ENCODE peak calls at places on chromosomes 12 and 14, in nine cellular contexts. G, F, S, Q, I, B, Z, R and L are unnamed samples.

GRCh38 chr12:120640840-120641833 is 711 bp downstream of the CABP1 start:
- DNase-seq in G (no peak), F (peak), S (no peak), Q (no peak), I (peak), B (peak), Z (no peak), R (no peak), L (peak)

GRCh38 chr12:11576104-11576503 is 73.4 kb upstream of the ETV6 start:
- DNase-seq in G (no peak), F (no peak), S (no peak), Q (no peak), I (peak), B (no peak), Z (peak), R (no peak), L (peak)

GRCh38 chr12:51986834-51987233 is 19.9 kb upstream of the TAMALIN start:
- DNase-seq in G (no peak), F (no peak), S (no peak), Q (no peak), I (no peak), B (no peak), Z (no peak), R (no peak), L (no peak)

GRCh38 chr12:119925269-119925668 is 48.1 kb upstream of the CIT start:
- DNase-seq in G (no peak), F (no peak), S (no peak), Q (no peak), I (no peak), B (no peak), Z (no peak), R (no peak), L (no peak)

GRCh38 chr14:88872976-88873375 is 48.5 kb downstream of the TTC8 start:
- DNase-seq in G (no peak), F (no peak), S (no peak), Q (no peak), I (no peak), B (no peak), Z (no peak), R (no peak), L (no peak)

GRCh38 chr12:59736786-59737185 is 141.0 kb downstream of the SLC16A7 start:
- DNase-seq in G (no peak), F (no peak), S (no peak), Q (no peak), I (peak), B (no peak), Z (no peak), R (peak), L (peak)

GRCh38 chr12:52181757-52182156 is 10.1 kb downstream of the KRT80 start:
- DNase-seq in G (no peak), F (no peak), S (no peak), Q (no peak), I (peak), B (peak), Z (no peak), R (no peak), L (peak)

GRCh38 chr12:727321-727720 is 25.1 kb upstream of the WNK1 start:
- DNase-seq in G (no peak), F (no peak), S (no peak), Q (no peak), I (no peak), B (no peak), Z (no peak), R (no peak), L (peak)

GRCh38 chr12:57735952-57736742 is 2.4 kb downstream of the AGAP2 start:
- DNase-seq in G (no peak), F (no peak), S (no peak), Q (no peak), I (no peak), B (no peak), Z (no peak), R (no peak), L (no peak)
- TF ChIP-seq CTCF in G (peak), F (no peak), S (peak), Q (no peak), I (peak), B (no peak), Z (no peak), R (peak), L (peak)

GRCh38 chr12:99282670-99283069 is 364.9 kb upstream of the GARIN6 start:
- DNase-seq in G (no peak), F (no peak), S (no peak), Q (no peak), I (no peak), B (no peak), Z (no peak), R (no peak), L (no peak)

GRCh38 chr12:99281277-99281676 is 366.3 kb upstream of the GARIN6 start:
- DNase-seq in G (no peak), F (no peak), S (no peak), Q (no peak), I (no peak), B (no peak), Z (no peak), R (no peak), L (no peak)

GRCh38 chr12:99284161-99284560 is 363.4 kb upstream of the GARIN6 start:
- DNase-seq in G (no peak), F (no peak), S (no peak), Q (no peak), I (no peak), B (no peak), Z (no peak), R (no peak), L (no peak)

GRCh38 chr12:99282086-99282485 is 365.5 kb upstream of the GARIN6 start:
- DNase-seq in G (no peak), F (no peak), S (no peak), Q (no peak), I (no peak), B (no peak), Z (no peak), R (no peak), L (no peak)

GRCh38 chr12:99287136-99287535 is 360.4 kb upstream of the GARIN6 start:
- DNase-seq in G (no peak), F (no peak), S (no peak), Q (no peak), I (no peak), B (no peak), Z (no peak), R (no peak), L (no peak)
- TF ChIP-seq CTCF in G (no peak), F (no peak), S (no peak), Q (no peak), I (no peak), B (no peak), Z (no peak), R (no peak), L (no peak)

DNA sequence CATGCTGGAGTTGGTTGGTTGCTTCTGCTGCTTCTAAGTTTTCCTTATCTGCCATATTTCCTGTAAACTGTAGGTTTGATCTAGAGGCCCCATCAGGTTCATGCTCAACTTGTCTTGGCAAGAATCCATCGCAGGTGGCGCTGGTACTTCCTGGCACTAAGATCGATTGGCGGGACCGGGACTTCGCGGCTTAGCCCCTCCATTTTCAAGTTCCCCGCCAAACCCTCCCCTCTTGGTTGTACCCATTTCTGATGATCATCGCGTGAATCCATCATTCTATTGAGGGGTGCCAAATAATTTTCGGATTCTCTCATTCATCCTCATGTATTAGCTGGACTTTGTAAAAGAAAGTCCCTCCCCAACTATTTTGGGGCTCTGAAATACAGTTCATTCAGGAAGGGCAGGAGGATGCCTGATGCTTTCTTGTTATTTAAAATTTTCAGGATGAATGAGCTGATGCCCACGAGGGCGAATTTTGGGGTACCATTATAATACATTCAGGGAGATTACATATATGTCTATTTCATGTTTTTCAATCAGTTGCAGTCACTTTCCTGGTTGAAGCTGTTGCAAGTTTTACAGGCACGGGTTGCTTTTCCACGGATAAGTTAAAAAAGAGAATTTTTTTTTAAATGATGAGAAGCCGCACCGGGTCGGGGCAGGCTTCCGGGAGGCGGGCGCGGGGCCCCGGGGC is 424 bp upstream of the BRI3BP start:
- DNase-seq in G (peak), F (peak), S (no peak), Q (no peak), I (peak), B (peak), Z (peak), R (no peak), L (peak)
- TF ChIP-seq CTCF in G (peak), F (peak), S (no peak), Q (no peak), I (peak), B (peak), Z (no peak), R (no peak), L (peak)

DNA sequence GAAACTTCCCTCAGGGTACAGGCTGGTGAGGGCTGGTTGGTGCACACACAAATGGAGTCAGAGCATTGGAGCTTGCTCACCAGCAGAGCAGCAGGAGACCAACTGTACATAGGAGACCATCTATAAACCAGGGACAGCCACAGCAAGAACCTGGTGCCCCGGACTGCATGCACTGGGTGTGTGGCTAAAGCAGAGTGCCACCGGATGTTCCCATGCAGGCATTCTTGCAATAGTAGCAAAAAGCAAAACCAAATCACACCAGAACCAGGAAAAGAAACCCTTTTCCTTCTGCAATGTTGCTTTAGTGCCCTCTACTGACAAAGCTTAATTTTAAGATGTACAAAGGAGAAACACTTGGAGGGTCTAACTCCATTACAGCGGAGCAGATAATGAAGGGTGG is 136.3 kb downstream of the MDGA2 start:
- DNase-seq in G (no peak), F (no peak), S (peak), Q (no peak), I (no peak), B (no peak), Z (no peak), R (no peak), L (peak)
- TF ChIP-seq CTCF in G (peak), F (no peak), S (peak), Q (no peak), I (no peak), B (no peak), Z (no peak), R (no peak), L (peak)